ENCODE peak calls at places on chromosome 15, in nine cellular contexts. T, C, D, I, R, V, K, U and H are unnamed samples.

GRCh38 chr15:89149501-89150101 is 61.3 kb downstream of the ABHD2 start:
- DNase-seq in I (no peak), D (no peak), U (no peak), K (no peak), C (no peak), V (peak), T (no peak), R (no peak), H (no peak)

GRCh38 chr15:35019401-35020327 is 31.6 kb upstream of the ZNF770 start:
- DNase-seq in R (no peak), V (peak), D (no peak), T (peak), C (no peak), U (peak), I (no peak), K (no peak), H (peak)

GRCh38 chr15:68205558-68205944 is 419 bp upstream of the CALML4 start:
- DNase-seq in K (no peak), D (no peak), I (no peak), T (no peak), V (no peak), R (no peak), U (no peak), C (no peak), H (no peak)

GRCh38 chr15:75182187-75183131 is 19.2 kb upstream of the C15orf39 start:
- DNase-seq in R (no peak), T (peak), U (no peak), K (peak), C (peak), D (no peak), V (peak), I (no peak), H (peak)

GRCh38 chr15:62257991-62258390 is 92.9 kb upstream of the C2CD4B start:
- DNase-seq in C (no peak), T (no peak), I (no peak), R (no peak), K (no peak), U (no peak), D (no peak), V (no peak), H (no peak)

GRCh38 chr15:82079736-82080135 is 33.9 kb upstream of the MEX3B start:
- DNase-seq in K (no peak), C (no peak), T (no peak), V (no peak), D (no peak), R (no peak), U (no peak), I (no peak), H (no peak)

GRCh38 chr15:48888209-48888608 is 10.3 kb downstream of the EID1 start:
- DNase-seq in I (no peak), V (no peak), U (no peak), C (no peak), T (no peak), R (no peak), K (peak), D (no peak), H (no peak)

GRCh38 chr15:29873264-29873663 is 51.0 kb upstream of the TJP1 start:
- DNase-seq in V (no peak), T (no peak), R (no peak), I (no peak), C (no peak), D (no peak), K (no peak), U (no peak), H (no peak)

GRCh38 chr15:101489236-101489632 is 273 bp downstream of the PCSK6 start:
- DNase-seq in C (no peak), T (peak), V (no peak), D (no peak), U (peak), R (no peak), I (peak), K (peak), H (peak)

GRCh38 chr15:77533986-77534385 is 98.7 kb downstream of the LINGO1 start:
- DNase-seq in D (no peak), K (no peak), V (no peak), C (peak), R (no peak), I (no peak), T (no peak), U (no peak), H (no peak)

GRCh38 chr15:77798847-77799246 is 166.1 kb upstream of the LINGO1 start:
- DNase-seq in K (no peak), T (no peak), R (no peak), I (no peak), C (no peak), V (no peak), D (no peak), U (no peak), H (no peak)

GRCh38 chr15:48855501-48856440 is 22.2 kb upstream of the EID1 start:
- DNase-seq in D (no peak), I (no peak), V (peak), U (no peak), T (peak), R (no peak), C (no peak), K (no peak), H (peak)

GRCh38 chr15:101497484-101498034 is 8.1 kb upstream of the PCSK6 start:
- DNase-seq in R (no peak), I (no peak), T (no peak), U (no peak), D (no peak), V (no peak), C (no peak), K (no peak), H (peak)

GRCh38 chr15:95734422-95735316 is 595.8 kb upstream of the NR2F2 start:
- DNase-seq in V (no peak), R (no peak), U (no peak), D (no peak), C (no peak), T (peak), K (peak), I (no peak), H (no peak)

GRCh38 chr15:70196314-70197291 is 98.9 kb upstream of the TLE3 start:
- DNase-seq in V (peak), D (no peak), R (peak), K (peak), C (peak), I (no peak), T (peak), U (peak), H (no peak)

GRCh38 chr15:83848315-83849050 is 194.6 kb downstream of the ADAMTSL3 start:
- DNase-seq in T (peak), V (no peak), C (no peak), D (no peak), U (no peak), I (no peak), R (no peak), K (no peak), H (no peak)

GRCh38 chr15:35047528-35047927 is 37.6 kb downstream of the NANOGP8 start:
- DNase-seq in T (peak), U (peak), C (no peak), V (no peak), D (no peak), R (no peak), K (no peak), I (no peak), H (no peak)

GRCh38 chr15:95254263-95254662 is 1022.9 kb downstream of the MCTP2 start:
- DNase-seq in C (no peak), D (no peak), T (no peak), U (no peak), K (no peak), V (no peak), I (no peak), R (no peak), H (no peak)

GRCh38 chr15:70856177-70856883 is 2.4 kb upstream of the LARP6 start:
- DNase-seq in I (no peak), T (no peak), K (no peak), V (no peak), U (no peak), C (no peak), R (no peak), D (no peak), H (no peak)

GRCh38 chr15:73593278-73594074 is 39.7 kb downstream of the NPTN start:
- DNase-seq in T (peak), K (no peak), D (no peak), I (no peak), U (peak), R (no peak), V (peak), C (no peak), H (no peak)